ENCODE peak calls at places on chromosomes 4 and X, in eight cellular contexts. B is SK-N-SH; W is tibial artery; K is GM12878; Q is CD8-positive, alpha-beta T cell; I is uterus; N is psoas muscle; G is gastrocnemius medialis. A is an unnamed sample. For H3K4me1 and H3K36me3, the result is how much of the 10 kb centered on the place peaks cover.

GRCh38 chr4:110515676-110516075 is 39.7 kb downstream of the ENPEP start:
- DNase-seq in I (no peak), Q (no peak), B (no peak), G (no peak), K (no peak), W (no peak), N (no peak), A (no peak)

GRCh38 chr4:65669008-65669971 is 999 bp downstream of the EPHA5 start:
- DNase-seq in W (no peak), N (no peak), K (no peak), I (peak), G (no peak), Q (no peak), B (peak), A (no peak)

GRCh38 chrX:134603806-134604700 is 54.2 kb downstream of the PLAC1 start:
- DNase-seq in Q (no peak), I (peak), G (peak), K (no peak), N (peak), W (peak), B (no peak), A (no peak)

GRCh38 chrX:106612403-106612789 is 618 bp downstream of the RADX start:
- DNase-seq in Q (no peak), W (no peak), I (no peak), B (no peak), N (no peak), G (no peak), K (no peak), A (no peak)

GRCh38 chr4:142548491-142548890 is 297.6 kb downstream of the INPP4B start:
- DNase-seq in N (no peak), W (no peak), G (no peak), I (no peak), K (no peak), Q (no peak), B (no peak), A (no peak)

GRCh38 chrX:11193035-11193469 is 81.9 kb downstream of the HCCS start:
- DNase-seq in B (no peak), K (no peak), I (no peak), Q (no peak), G (no peak), N (no peak), W (no peak), A (no peak)

GRCh38 chrX:115067812-115068211 is 50.4 kb upstream of the IL13RA2 start:
- DNase-seq in I (no peak), N (no peak), K (no peak), Q (no peak), G (no peak), B (no peak), W (no peak), A (no peak)

GRCh38 chrX:15761564-15762191 is 23.6 kb downstream of the CA5B start:
- DNase-seq in B (peak), K (no peak), W (no peak), N (no peak), G (no peak), Q (no peak), I (no peak), A (no peak)

GRCh38 chrX:67872958-67873357 is 329.1 kb downstream of the AR start:
- DNase-seq in K (no peak), I (no peak), W (no peak), B (no peak), Q (no peak), N (no peak), G (no peak), A (no peak)

GRCh38 chr4:146179784-146180405 is 4.4 kb downstream of the LSM6 start:
- DNase-seq in B (no peak), I (no peak), N (no peak), Q (no peak), K (no peak), W (no peak), G (no peak), A (no peak)

GRCh38 chrX:118496763-118497079 is 1.1 kb downstream of the DOCK11 start:
- DNase-seq in B (no peak), N (no peak), K (no peak), I (no peak), G (no peak), W (no peak), Q (no peak), A (no peak)

GRCh38 chr4:156347412-156348075 is 393.9 kb upstream of the CTSO start:
- DNase-seq in K (no peak), G (no peak), B (no peak), I (no peak), W (no peak), N (no peak), Q (no peak), A (no peak)

GRCh38 chrX:9997524-9997923 is 30.4 kb downstream of the CLDN34 start:
- DNase-seq in B (no peak), G (no peak), Q (peak), K (peak), I (no peak), N (no peak), W (no peak), A (no peak)

GRCh38 chrX:135505356-135505755 is 15.1 kb upstream of the INTS6L start:
- DNase-seq in K (no peak), G (no peak), Q (no peak), B (no peak), N (no peak), W (no peak), I (no peak), A (no peak)

GRCh38 chr4:48093949-48094550 is 40.0 kb downstream of the TXK start:
- DNase-seq in N (no peak), G (no peak), W (no peak), K (no peak), I (no peak), B (no peak), Q (no peak), A (no peak)

GRCh38 chr4:61199869-61200194 is 294 bp upstream of the ADGRL3 start:
- DNase-seq in W (no peak), I (no peak), G (no peak), N (no peak), Q (no peak), K (no peak), B (no peak), A (no peak)

GRCh38 chrX:138946941-138947340 is 235.4 kb upstream of the FGF13 start:
- DNase-seq in G (no peak), N (no peak), B (no peak), K (no peak), W (no peak), I (no peak), Q (no peak), A (no peak)

GRCh38 chr4:17030543-17030942 is 132.1 kb upstream of the LDB2 start:
- DNase-seq in W (no peak), K (no peak), I (peak), Q (no peak), N (no peak), G (no peak), B (no peak), A (no peak)

GRCh38 chrX:72124540-72125201 is 7.0 kb downstream of the RTL5 start:
- DNase-seq in I (no peak), Q (no peak), W (no peak), B (no peak), G (no peak), K (no peak), N (no peak), A (no peak)

GRCh38 chrX:72122621-72123275 is 9.0 kb downstream of the RTL5 start:
- DNase-seq in N (no peak), B (no peak), I (no peak), Q (no peak), W (no peak), G (no peak), K (no peak), A (no peak)

GRCh38 chrX:72125331-72126047 is 6.2 kb downstream of the RTL5 start:
- DNase-seq in W (no peak), B (no peak), I (no peak), Q (no peak), G (no peak), K (no peak), N (no peak), A (no peak)

GRCh38 chrX:72121381-72121780 is 10.3 kb downstream of the RTL5 start:
- DNase-seq in K (no peak), B (no peak), N (peak), I (peak), Q (peak), W (peak), G (peak), A (peak)

DNA sequence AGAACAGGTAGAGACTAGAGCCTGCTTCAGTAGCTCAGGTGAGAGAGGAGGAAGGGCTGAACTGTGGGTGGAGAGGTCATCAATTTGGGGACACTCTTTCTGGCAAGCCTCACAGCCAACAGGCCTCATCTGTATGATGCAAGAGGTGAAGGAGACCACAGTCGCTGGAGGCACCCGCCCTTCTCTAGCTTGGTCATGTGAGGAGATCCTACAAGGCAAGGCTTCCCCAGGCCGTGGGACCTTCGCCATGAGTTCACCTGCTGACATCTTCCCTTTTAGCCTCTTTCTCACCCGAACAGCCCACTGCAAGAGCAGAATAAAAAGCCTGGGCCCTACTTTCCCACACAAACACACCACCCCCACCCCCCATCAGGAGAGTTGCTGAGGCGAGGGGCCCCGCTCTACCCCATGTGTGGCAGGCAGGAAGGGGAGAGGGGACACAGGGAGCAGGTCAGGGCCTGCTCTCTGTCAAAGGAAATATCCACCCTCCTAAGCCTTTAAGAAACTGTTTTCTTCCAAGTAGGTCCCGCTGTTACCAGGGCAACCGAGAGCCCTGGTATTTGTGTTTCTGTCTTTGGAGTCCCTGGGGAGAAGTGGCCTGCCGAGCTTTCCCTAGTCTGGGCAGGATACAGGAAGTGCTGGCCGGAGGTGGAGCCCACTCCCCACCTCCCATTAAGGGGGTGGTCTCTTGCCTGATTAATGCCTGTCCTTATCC is 8.1 kb downstream of the RTL5 start:
- DNase-seq in B (no peak), N (peak), I (no peak), Q (no peak), G (no peak), W (peak), K (no peak), A (peak)
- H3K4me1 ChIP-seq in B (half or more), N (under half), I (under half), Q (under half), G (under half), W (half or more), K (under half), A (under half)

GRCh38 chrX:41339148-41339547 is 5.2 kb downstream of the DDX3X start:
- DNase-seq in N (no peak), B (no peak), K (no peak), W (no peak), I (no peak), Q (no peak), G (no peak), A (no peak)
- H3K36me3 ChIP-seq in N (half or more), B (half or more), K (under half), W (under half), I (under half), Q (under half), G (half or more), A (under half)

DNA sequence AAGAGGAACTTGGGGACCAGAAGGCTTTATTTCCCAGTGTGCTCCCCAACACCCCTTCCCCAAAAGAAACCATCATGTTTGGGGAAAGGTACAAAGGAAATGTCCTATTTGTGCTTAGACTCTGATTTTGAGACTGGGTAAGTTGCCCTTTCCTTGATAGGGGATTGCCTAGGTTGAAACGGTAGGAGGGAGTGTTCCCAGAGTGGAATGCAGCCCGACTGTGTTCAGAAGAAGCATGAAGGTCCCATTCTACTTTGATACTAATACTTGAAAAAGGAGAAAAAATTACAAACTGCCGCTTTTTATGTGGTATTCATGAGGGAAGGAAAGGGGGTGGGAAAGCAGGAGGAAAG is 32.4 kb upstream of the TMEM131L start:
- DNase-seq in K (no peak), B (no peak), W (no peak), N (no peak), Q (no peak), G (no peak), I (no peak), A (no peak)
- H3K27ac ChIP-seq in K (peak), B (no peak), W (peak), N (peak), Q (no peak), G (no peak), I (no peak), A (no peak)

GRCh38 chr4:57098945-57099344 is 11.2 kb downstream of the IGFBP7 start:
- DNase-seq in B (no peak), N (no peak), I (no peak), W (no peak), K (no peak), G (no peak), Q (no peak), A (no peak)
- H3K4me1 ChIP-seq in B (under half), N (under half), I (under half), W (half or more), K (under half), G (under half), Q (under half), A (under half)

GRCh38 chr4:3115637-3116300 is 41.3 kb downstream of the HTT start:
- DNase-seq in W (no peak), K (no peak), Q (no peak), N (peak), B (no peak), G (no peak), I (no peak), A (no peak)

GRCh38 chr4:3111461-3111860 is 37.0 kb downstream of the HTT start:
- DNase-seq in W (no peak), N (no peak), K (no peak), G (peak), I (no peak), Q (no peak), B (no peak), A (no peak)

GRCh38 chr4:3112979-3113469 is 38.5 kb downstream of the HTT start:
- DNase-seq in K (no peak), W (no peak), Q (no peak), I (no peak), G (no peak), B (no peak), N (no peak), A (no peak)

GRCh38 chr4:3114377-3114776 is 39.9 kb downstream of the HTT start:
- DNase-seq in N (no peak), B (no peak), W (no peak), K (no peak), I (no peak), G (no peak), Q (no peak), A (no peak)

GRCh38 chr4:3112241-3112978 is 37.9 kb downstream of the HTT start:
- DNase-seq in K (no peak), B (no peak), Q (no peak), W (no peak), N (no peak), G (no peak), I (no peak), A (no peak)
- H3K36me3 ChIP-seq in K (half or more), B (under half), Q (half or more), W (under half), N (half or more), G (under half), I (under half), A (under half)

GRCh38 chr4:2931765-2932560 is 31.2 kb downstream of the NOP14 start:
- DNase-seq in K (peak), G (peak), W (peak), I (peak), N (peak), Q (peak), B (no peak), A (peak)
- H3K27ac ChIP-seq in K (peak), G (peak), W (no peak), I (peak), N (peak), Q (peak), B (no peak), A (peak)

DNA sequence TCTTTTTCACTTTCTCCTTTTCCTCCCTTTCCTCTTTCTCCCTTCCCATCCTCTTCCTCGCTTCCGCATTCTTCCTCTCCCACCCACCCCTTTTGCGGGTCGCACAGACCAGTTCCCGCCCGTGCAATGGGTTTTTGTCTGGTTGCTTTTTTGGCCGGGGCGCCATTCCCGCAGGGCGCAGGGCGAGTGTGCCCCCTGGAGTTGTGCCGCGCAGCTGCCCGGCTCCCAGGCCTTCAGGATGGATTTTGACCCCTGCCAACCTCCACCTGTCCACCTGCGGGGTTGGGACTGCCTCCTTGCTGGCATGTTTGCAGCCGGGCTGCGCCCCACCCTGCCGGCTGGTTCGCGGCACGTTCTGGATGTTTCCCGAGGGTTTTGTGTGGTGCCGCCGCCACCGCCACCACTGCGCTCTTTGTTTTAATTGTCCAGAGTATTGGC is 578 bp upstream of the SEL1L3 start:
- DNase-seq in G (no peak), W (no peak), N (peak), I (no peak), Q (no peak), K (no peak), B (peak), A (no peak)
- H3K4me1 ChIP-seq in G (under half), W (under half), N (under half), I (under half), Q (under half), K (under half), B (under half), A (under half)

GRCh38 chrX:71546879-71547278 is 14.0 kb downstream of the OGT start:
- DNase-seq in N (no peak), Q (no peak), K (no peak), B (no peak), W (no peak), I (no peak), G (no peak), A (no peak)

GRCh38 chrX:71547339-71547738 is 14.4 kb downstream of the OGT start:
- DNase-seq in G (no peak), N (no peak), I (no peak), W (no peak), B (no peak), Q (no peak), K (no peak), A (no peak)

GRCh38 chrX:71556026-71556425 is 22.2 kb upstream of the GCNA start:
- DNase-seq in K (no peak), B (no peak), Q (no peak), W (no peak), I (no peak), G (no peak), N (no peak), A (no peak)

GRCh38 chrX:71545364-71545763 is 12.5 kb downstream of the OGT start:
- DNase-seq in K (no peak), N (no peak), Q (peak), G (no peak), I (no peak), W (no peak), B (no peak), A (no peak)

GRCh38 chrX:71550578-71550977 is 17.7 kb downstream of the OGT start:
- DNase-seq in N (no peak), Q (no peak), I (no peak), B (no peak), W (no peak), K (no peak), G (no peak), A (no peak)
- H3K36me3 ChIP-seq in N (half or more), Q (under half), I (under half), B (under half), W (under half), K (under half), G (under half), A (half or more)

A was measured in tibial nerve.